ENCODE peak calls at places on chromosomes 11 and 22, in seven cellular contexts. F is stomach, W is transverse colon, D is H1, G is K562, U is spleen, L is endothelial cell of umbilical vein. Y is an unnamed sample.

GRCh38 chr11:75558939-75559843 is 2.9 kb upstream of the SERPINH1 start:
- DNase-seq in F (no peak), W (no peak), D (no peak), G (peak; percentile 65), U (no peak), L (peak; percentile 71), Y (no peak)

GRCh38 chr11:392102-392777 is 1.8 kb upstream of the PKP3 start:
- DNase-seq in F (no peak), W (no peak), D (no peak), G (no peak), U (no peak), L (no peak), Y (no peak)

GRCh38 chr22:37498289-37498909 is 12.2 kb upstream of the MFNG start:
- DNase-seq in F (peak; percentile 71), W (peak; percentile 80), D (peak; percentile 90), G (peak; percentile 84), U (peak; percentile 87), L (peak; percentile 20), Y (no peak)

GRCh38 chr22:44399196-44399837 is 86.6 kb upstream of the SHISAL1 start:
- DNase-seq in F (peak; percentile 8), W (peak; percentile 1), D (no peak), G (no peak), U (peak; percentile 40), L (no peak), Y (no peak)

GRCh38 chr11:57324154-57324885 is 432 bp downstream of the TNKS1BP1 start:
- DNase-seq in F (peak; percentile 33), W (peak; percentile 49), D (peak; percentile 83), G (peak; percentile 79), U (peak; percentile 89), L (peak; percentile 51), Y (peak; percentile 80)

GRCh38 chr22:35792501-35792900 is 74.8 kb downstream of the APOL5 start:
- DNase-seq in F (peak; percentile 60), W (no peak), D (no peak), G (no peak), U (no peak), L (no peak), Y (no peak)

GRCh38 chr11:115699326-115699725 is 195.1 kb upstream of the CADM1 start:
- DNase-seq in F (no peak), W (no peak), D (no peak), G (no peak), U (no peak), L (no peak), Y (peak; percentile 52)

GRCh38 chr11:67053896-67054850 is 2.5 kb upstream of the RHOD start:
- DNase-seq in F (peak; percentile 63), W (peak; percentile 50), D (peak; percentile 85), G (peak; percentile 86), U (no peak), L (peak; percentile 57), Y (no peak)

GRCh38 chr11:66327171-66328035 is 8.8 kb downstream of the RIN1 start:
- DNase-seq in F (no peak), W (no peak), D (peak; percentile 50), G (no peak), U (no peak), L (no peak), Y (no peak)

GRCh38 chr11:69123593-69124545 is 31.9 kb upstream of the SMIM38 start:
- DNase-seq in F (no peak), W (no peak), D (peak; percentile 63), G (no peak), U (peak; percentile 35), L (no peak), Y (no peak)

GRCh38 chr11:114827043-114827442 is 148.7 kb downstream of the NXPE2 start:
- DNase-seq in F (no peak), W (no peak), D (no peak), G (no peak), U (no peak), L (no peak), Y (no peak)

GRCh38 chr22:41512421-41513194 is 31.7 kb downstream of the POLR3H start:
- DNase-seq in F (no peak), W (no peak), D (peak; percentile 81), G (peak; percentile 85), U (no peak), L (no peak), Y (no peak)
- H3K36me3 ChIP-seq in F (peaks cover 100% of the 10 kb centered on the region), W (no peaks in the 10 kb centered on the region), D (peaks cover 4% of the 10 kb centered on the region), G (peaks cover 88% of the 10 kb centered on the region), U (peaks cover 79% of the 10 kb centered on the region), L (no peaks in the 10 kb centered on the region), Y (peaks cover 31% of the 10 kb centered on the region)

GRCh38 chr11:5153574-5154431 is 754 bp downstream of the OR52A1 start:
- DNase-seq in F (no peak), W (no peak), D (no peak), G (no peak), U (no peak), L (no peak), Y (no peak)
- TF ChIP-seq POLR2AphosphoS5 in F (no peak), W (no peak), D (no peak), G (no peak), U (no peak), L (no peak), Y (no peak)

DNA sequence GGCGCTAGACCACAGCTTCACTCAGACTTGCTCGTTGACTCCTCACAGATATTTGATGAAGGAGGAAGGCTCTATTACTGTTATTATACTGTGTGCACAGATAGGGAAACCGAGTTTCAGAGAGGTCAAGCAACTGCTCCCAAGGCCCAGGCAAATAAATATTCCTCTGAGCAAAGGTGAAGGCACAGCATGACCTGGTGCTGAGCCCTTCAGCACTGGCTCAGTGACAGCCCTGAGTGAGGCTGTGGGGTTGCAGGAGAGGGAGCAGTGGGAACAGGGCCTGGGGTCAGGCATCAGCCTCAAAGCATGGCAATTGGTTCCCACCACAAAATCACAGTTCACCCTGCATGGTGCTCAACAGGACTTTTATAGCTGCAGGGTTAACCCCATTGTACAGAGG is 7.1 kb downstream of the POLR3H start:
- DNase-seq in F (no peak), W (no peak), D (no peak), G (no peak), U (no peak), L (no peak), Y (no peak)
- H3K36me3 ChIP-seq in F (peaks cover 52% of the 10 kb centered on the region), W (no peaks in the 10 kb centered on the region), D (no peaks in the 10 kb centered on the region), G (peaks cover 71% of the 10 kb centered on the region), U (peaks cover 31% of the 10 kb centered on the region), L (no peaks in the 10 kb centered on the region), Y (peaks cover 23% of the 10 kb centered on the region)

GRCh38 chr11:95296165-95296564 is 65.2 kb upstream of the SESN3 start:
- DNase-seq in F (peak; percentile 51), W (peak; percentile 25), D (no peak), G (no peak), U (no peak), L (no peak), Y (peak; percentile 80)

GRCh38 chr11:95295382-95295781 is 64.4 kb upstream of the SESN3 start:
- DNase-seq in F (no peak), W (no peak), D (no peak), G (no peak), U (no peak), L (no peak), Y (no peak)

GRCh38 chr11:95299078-95299611 is 68.1 kb upstream of the SESN3 start:
- DNase-seq in F (no peak), W (no peak), D (no peak), G (no peak), U (no peak), L (no peak), Y (no peak)

GRCh38 chr11:95296621-95297025 is 65.6 kb upstream of the SESN3 start:
- DNase-seq in F (no peak), W (no peak), D (no peak), G (no peak), U (no peak), L (no peak), Y (no peak)

DNA sequence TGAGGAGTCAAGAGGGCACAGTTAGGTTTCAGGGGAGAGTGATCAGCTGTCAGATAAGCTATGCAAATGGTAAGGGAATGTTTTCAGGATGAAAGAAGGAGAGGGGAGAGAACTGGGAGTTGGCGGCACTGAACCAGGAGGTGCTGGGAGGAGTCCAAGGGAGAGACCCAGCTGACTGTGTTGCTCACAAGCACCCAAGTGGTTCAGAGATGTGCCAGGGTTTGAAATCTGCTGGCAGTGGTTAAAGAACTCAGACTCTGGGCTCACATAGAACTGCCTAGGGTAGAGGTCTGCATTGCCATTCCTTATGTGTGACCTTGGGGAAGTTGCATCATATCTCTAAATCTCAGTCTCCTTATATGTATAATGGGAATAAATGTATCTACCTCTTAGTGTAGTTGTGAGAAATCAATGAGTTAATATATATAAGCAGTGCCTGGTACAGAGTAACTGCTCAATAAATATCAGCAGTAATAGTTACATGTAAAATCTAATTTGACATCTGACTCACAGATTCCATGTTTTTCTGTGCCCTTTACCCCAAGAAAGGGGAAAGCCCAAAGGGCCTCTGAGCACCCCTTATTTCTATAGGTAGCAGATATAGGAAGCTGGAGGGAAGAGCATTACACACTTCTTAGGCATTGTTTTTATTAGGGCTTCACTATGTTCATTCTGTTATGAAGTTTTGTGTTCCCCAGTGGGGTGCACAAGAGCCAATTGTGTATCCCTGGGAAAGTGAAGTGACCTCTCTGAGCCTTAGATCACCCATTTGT is 66.9 kb upstream of the SESN3 start:
- DNase-seq in F (no peak), W (no peak), D (no peak), G (no peak), U (no peak), L (no peak), Y (no peak)
- TF ChIP-seq POLR2AphosphoS5 in F (no peak), W (no peak), D (no peak), G (no peak), U (no peak), L (no peak), Y (no peak)

DNA sequence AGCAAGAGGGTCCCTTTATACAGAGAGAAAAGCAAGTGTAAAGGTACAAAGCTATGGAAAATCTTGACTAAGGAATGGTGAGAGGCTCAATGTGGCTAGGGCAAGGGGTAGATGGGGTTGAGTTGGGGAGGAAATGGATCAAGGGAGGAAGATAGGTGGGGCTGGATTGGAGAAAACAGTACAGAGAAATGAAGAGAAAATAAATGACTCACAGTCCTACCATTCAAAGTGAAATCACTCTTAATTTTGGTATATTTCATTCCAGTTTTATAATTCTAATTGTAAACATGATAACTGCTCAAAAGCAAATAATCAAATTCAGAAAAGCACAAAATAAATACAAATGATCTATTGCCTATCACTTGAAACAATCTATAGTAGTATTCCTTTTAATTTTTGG is 16.6 kb downstream of the UBE4A start:
- DNase-seq in F (no peak), W (no peak), D (no peak), G (no peak), U (no peak), L (no peak), Y (no peak)
- H3K36me3 ChIP-seq in F (peaks cover 100% of the 10 kb centered on the region), W (no peaks in the 10 kb centered on the region), D (peaks cover 8% of the 10 kb centered on the region), G (peaks cover 85% of the 10 kb centered on the region), U (peaks cover 98% of the 10 kb centered on the region), L (peaks cover 26% of the 10 kb centered on the region), Y (peaks cover 38% of the 10 kb centered on the region)